ENCODE peak calls at places on chromosomes 6 and 20, in six cellular contexts. L is NB4, Z is endothelial cell of umbilical vein, K is GM12878, B is A549, C is HepG2. E is an unnamed sample.

GRCh38 chr6:117206951-117207687 is 58.2 kb upstream of the VGLL2 start:
- DNase-seq in L (no peak), K (no peak), C (no peak), B (no peak), Z (no peak), E (no peak)

GRCh38 chr6:129096651-129097290 is 213.8 kb downstream of the LAMA2 start:
- DNase-seq in Z (no peak), B (no peak), L (no peak), K (no peak), C (no peak), E (no peak)

GRCh38 chr6:100456881-100457220 is 7.9 kb downstream of the SIM1 start:
- DNase-seq in C (no peak), B (no peak), Z (no peak), L (no peak), K (no peak), E (no peak)

GRCh38 chr6:13526718-13527668 is 39.6 kb upstream of the GFOD1 start:
- DNase-seq in C (no peak), Z (peak), K (peak), B (no peak), L (peak), E (no peak)

GRCh38 chr20:44073011-44073674 is 113.8 kb downstream of the JPH2 start:
- DNase-seq in C (no peak), K (no peak), L (no peak), Z (no peak), B (no peak), E (no peak)

GRCh38 chr6:43970913-43971775 is 156.1 kb downstream of the MRPL14 start:
- DNase-seq in B (no peak), Z (no peak), L (no peak), C (no peak), K (no peak), E (peak)

GRCh38 chr6:45419574-45420082 is 41.9 kb upstream of the SUPT3H start:
- DNase-seq in C (peak), Z (peak), B (peak), L (peak), K (no peak), E (no peak)

GRCh38 chr6:87237804-87238203 is 82.4 kb downstream of the ZNF292 start:
- DNase-seq in Z (peak), K (no peak), B (peak), L (peak), C (peak), E (no peak)

GRCh38 chr6:26311012-26311384 is 54.0 kb upstream of the BTN3A2 start:
- DNase-seq in B (peak), C (peak), Z (peak), L (peak), K (no peak), E (peak)
- TF ChIP-seq MYC in B (no peak), C (no peak), Z (no peak), L (no peak), K (no peak), E (no peak)

GRCh38 chr6:139927742-139928305 is 553.4 kb upstream of the CITED2 start:
- DNase-seq in K (no peak), Z (no peak), C (no peak), L (no peak), B (no peak), E (no peak)

GRCh38 chr6:139923964-139924475 is 549.6 kb upstream of the CITED2 start:
- DNase-seq in K (no peak), Z (no peak), B (no peak), C (no peak), L (no peak), E (no peak)

GRCh38 chr6:139927236-139927635 is 552.8 kb upstream of the CITED2 start:
- DNase-seq in Z (peak), C (no peak), L (peak), B (peak), K (no peak), E (no peak)

GRCh38 chr6:139926711-139927110 is 552.3 kb upstream of the CITED2 start:
- DNase-seq in C (no peak), Z (no peak), L (no peak), B (no peak), K (no peak), E (no peak)

DNA sequence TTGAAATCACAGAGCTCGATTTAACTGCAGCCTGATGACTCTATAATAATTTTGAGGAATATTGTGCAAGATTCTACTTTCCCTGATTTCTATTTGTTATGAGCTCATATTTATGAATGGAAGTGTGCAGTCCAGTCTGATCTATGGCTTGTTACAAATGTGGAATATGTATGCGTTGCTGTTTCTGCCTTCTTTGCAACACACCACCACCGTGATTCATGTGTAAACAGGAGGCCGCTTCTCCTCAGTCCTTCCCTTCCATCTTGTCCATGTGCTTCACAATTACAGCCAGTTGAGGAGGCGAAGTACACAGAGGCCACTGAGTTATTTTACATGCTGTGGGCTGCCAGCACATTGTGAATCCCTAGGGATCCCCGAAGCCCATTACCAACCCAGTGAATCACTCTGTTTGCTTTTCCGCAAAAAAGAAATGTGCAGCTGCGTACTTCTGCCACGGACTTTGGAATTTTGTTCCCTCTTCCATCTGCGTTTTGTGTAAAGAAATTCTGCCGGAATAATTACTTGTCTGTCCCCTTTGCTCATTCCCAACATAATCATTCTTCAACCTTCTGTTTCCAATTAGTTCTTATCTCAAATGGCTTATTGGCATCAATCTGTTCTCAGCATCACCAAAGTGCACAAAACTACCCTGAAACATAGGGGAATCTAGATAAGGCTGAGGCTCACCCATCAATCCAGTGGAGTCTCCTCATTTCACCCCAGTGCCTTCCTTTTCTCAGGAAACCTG is 551.6 kb upstream of the CITED2 start:
- DNase-seq in Z (no peak), B (peak), L (no peak), K (no peak), C (peak), E (no peak)
- H3K4me3 ChIP-seq in Z (no peak), B (no peak), L (no peak), K (no peak), C (peak), E (no peak)

DNA sequence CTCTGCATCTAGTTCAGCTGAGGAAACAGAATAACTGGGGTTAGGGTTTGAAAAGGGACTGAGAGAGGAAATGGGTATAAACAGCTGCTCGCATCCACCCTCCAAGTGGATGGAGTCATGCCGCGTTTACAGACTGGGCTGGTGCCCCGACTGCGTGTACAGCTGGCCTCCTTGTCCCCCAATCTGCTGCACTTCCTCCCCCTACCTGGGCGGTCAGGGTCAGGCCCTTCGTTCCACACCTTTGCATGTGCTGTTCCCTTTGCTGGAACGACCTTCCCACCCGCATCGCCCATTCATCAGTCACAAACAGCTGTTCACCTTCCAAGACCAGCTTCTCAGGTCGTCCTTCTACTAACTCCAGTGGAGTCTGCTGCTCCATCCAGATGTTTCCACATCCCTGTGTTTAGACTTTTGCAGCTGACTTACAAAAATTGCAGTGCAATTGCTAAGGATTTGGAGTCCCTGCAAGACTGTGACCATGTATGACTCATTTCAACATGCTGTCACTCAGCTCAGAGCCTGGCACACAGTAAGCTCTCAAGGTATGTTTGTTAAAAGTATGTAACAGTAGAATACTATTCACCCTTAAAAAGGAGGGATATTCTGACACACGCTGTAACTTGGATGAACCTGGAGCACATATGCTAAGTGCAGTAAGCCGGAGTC is 129.3 kb downstream of the DTNBP1 start:
- DNase-seq in Z (no peak), K (no peak), C (no peak), L (no peak), B (no peak), E (no peak)
- TF ChIP-seq MYC in Z (no peak), K (no peak), C (no peak), L (no peak), B (no peak), E (no peak)

DNA sequence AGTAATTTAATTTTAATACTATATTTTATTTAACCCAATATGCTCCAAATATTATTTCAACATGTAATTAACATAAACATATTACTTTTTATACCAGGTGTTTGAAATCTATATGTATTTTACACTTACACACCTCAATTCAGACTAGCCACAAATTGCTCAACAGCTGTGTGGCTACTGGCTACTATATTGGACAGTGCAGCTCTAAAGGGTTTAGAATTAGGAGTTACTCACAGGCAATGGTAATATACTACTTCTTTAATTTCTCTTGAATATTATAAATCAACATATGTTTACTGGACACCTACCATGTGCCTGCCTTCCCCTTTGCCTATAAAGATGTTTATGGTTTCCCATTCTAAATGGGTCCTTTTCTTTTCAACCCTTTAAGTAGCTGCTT is 2.3 kb downstream of the MTRF1L start:
- DNase-seq in Z (no peak), K (no peak), B (no peak), C (no peak), L (no peak), E (no peak)
- H3K4me3 ChIP-seq in Z (no peak), K (no peak), B (no peak), C (peak), L (peak), E (peak)

GRCh38 chr20:38092260-38092857 is 58.8 kb downstream of the RPRD1B start:
- DNase-seq in B (no peak), K (peak), Z (no peak), C (no peak), L (no peak), E (no peak)

GRCh38 chr20:38091447-38092216 is 58.1 kb downstream of the RPRD1B start:
- DNase-seq in K (peak), B (no peak), L (peak), Z (no peak), C (no peak), E (peak)

GRCh38 chr20:38094968-38095689 is 61.6 kb downstream of the RPRD1B start:
- DNase-seq in L (peak), K (no peak), B (no peak), Z (no peak), C (no peak), E (no peak)

GRCh38 chr20:38093641-38094077 is 60.1 kb downstream of the RPRD1B start:
- DNase-seq in C (peak), B (no peak), L (no peak), Z (no peak), K (no peak), E (no peak)

DNA sequence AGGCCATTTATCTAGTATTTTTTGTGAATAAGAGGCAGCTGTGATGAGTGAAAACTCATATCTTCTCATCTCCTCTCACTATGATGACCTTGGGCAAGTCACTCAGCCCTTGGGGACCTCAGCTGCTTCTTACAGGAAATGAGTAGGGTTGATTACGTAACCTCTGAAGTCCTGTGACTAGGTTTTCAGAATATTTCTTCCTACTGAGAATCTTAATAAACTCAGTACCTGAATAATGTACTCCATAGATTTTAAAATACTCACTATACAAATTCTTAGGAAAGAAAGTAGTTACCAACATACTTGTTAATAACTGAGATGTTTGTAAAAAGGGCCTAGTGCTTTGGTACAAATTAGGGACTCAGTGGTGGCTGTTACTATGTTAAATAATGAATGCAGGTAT is 60.8 kb downstream of the RPRD1B start:
- DNase-seq in L (peak), K (peak), C (peak), Z (peak), B (peak), E (no peak)
- TF ChIP-seq MYC in L (no peak), K (no peak), C (no peak), Z (no peak), B (no peak), E (no peak)

GRCh38 chr6:125546827-125547226 is 202.6 kb upstream of the HEY2 start:
- DNase-seq in C (peak), K (no peak), B (peak), Z (no peak), L (peak), E (no peak)
- H3K4me3 ChIP-seq in C (no peak), K (no peak), B (no peak), Z (no peak), L (no peak), E (no peak)

DNA sequence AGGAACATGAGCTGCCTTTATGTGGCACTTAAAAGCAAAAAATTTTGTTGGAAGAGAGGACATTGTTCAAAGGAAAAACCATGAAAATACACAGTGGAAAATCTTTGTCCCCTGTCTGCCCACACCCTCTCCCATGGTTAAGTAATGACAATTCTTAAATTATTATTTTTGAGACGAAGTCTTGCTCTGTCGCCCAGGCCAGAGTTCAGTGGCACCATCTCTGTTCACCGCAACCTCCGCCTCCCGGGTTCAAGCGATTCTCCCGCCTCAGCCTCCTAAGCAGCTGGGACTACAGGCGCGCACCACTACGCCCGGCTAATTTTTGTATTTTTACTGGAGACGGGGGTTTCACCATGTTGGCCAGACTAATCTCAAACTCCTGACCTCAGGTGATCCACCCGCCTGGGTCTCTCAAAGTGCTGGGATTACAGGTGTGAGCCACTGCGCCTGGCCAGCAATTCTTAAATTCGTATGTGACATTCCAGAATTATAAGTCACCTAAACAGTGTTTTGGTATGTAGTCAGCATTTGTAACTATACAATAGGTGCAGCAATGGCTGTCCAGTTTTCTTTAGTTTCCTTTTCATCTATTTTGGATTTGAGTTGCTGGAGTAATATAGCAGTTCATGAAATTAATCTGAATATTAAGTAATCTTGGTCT is 636 bp upstream of the SSR1 start:
- DNase-seq in C (no peak), Z (no peak), L (no peak), B (no peak), K (no peak), E (no peak)
- TF ChIP-seq MYC in C (no peak), Z (no peak), L (no peak), B (no peak), K (no peak), E (no peak)

GRCh38 chr6:1610497-1611321 is 994 bp downstream of the FOXC1 start:
- DNase-seq in L (peak), Z (peak), B (peak), K (no peak), C (peak), E (no peak)

GRCh38 chr6:1612902-1613301 is 3.2 kb downstream of the FOXC1 start:
- DNase-seq in L (peak), B (no peak), Z (peak), C (no peak), K (no peak), E (no peak)

GRCh38 chr6:1611322-1611571 is 1.5 kb downstream of the FOXC1 start:
- DNase-seq in C (no peak), K (no peak), B (peak), L (peak), Z (peak), E (no peak)

GRCh38 chr6:1612386-1612893 is 2.7 kb downstream of the FOXC1 start:
- DNase-seq in L (no peak), C (no peak), Z (peak), K (no peak), B (no peak), E (no peak)

DNA sequence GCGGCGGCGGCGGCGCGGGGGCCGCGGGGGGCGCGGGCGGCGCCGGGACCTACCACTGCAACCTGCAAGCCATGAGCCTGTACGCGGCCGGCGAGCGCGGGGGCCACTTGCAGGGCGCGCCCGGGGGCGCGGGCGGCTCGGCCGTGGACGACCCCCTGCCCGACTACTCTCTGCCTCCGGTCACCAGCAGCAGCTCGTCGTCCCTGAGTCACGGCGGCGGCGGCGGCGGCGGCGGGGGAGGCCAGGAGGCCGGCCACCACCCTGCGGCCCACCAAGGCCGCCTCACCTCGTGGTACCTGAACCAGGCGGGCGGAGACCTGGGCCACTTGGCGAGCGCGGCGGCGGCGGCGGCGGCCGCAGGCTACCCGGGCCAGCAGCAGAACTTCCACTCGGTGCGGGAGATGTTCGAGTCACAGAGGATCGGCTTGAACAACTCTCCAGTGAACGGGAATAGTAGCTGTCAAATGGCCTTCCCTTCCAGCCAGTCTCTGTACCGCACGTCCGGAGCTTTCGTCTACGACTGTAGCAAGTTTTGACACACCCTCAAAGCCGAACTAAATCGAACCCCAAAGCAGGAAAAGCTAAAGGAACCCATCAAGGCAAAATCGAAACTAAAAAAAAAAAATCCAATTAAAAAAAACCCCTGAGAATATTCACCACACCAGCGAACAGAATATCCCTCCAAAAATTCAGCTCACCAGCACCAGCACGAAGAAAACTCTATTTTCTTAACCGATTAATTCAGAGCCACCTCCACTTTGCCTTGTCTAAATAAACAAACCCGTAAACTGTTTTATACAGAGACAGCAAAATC is 2.1 kb downstream of the FOXC1 start:
- DNase-seq in L (peak), K (no peak), B (peak), Z (peak), C (peak), E (no peak)
- H3K4me3 ChIP-seq in L (peak), K (peak), B (peak), Z (peak), C (peak), E (no peak)

GRCh38 chr6:7110092-7110792 is 2.5 kb downstream of the RREB1 start:
- DNase-seq in B (no peak), L (no peak), K (no peak), Z (no peak), C (no peak), E (no peak)
- TF ChIP-seq MYC in B (no peak), L (no peak), K (no peak), Z (no peak), C (no peak), E (no peak)

E was measured in K562.